ENCODE peak calls at places on chromosomes 3 and 15, in four cellular contexts. L is SK-N-SH, G is GM12892, T is GM12891. R is an unnamed sample.
A peak's percentile ranks its signal among the peaks of the same experiment; 100 is the strongest.

GRCh38 chr3:111811811-111812210 is 47.3 kb upstream of the PHLDB2 start:
- DNase-seq in L (no peak), G (no peak), T (no peak), R (no peak)

GRCh38 chr15:36365963-36366362 is 213.5 kb upstream of the CDIN1 start:
- DNase-seq in L (no peak), G (no peak), T (no peak), R (no peak)

GRCh38 chr15:61038910-61039309 is 190.2 kb downstream of the RORA start:
- DNase-seq in L (no peak), G (no peak), T (no peak), R (no peak)

GRCh38 chr3:114171677-114172076 is 7.2 kb downstream of the DRD3 start:
- DNase-seq in L (no peak), G (no peak), T (no peak), R (no peak)

GRCh38 chr15:30903497-30904187 is at the start of gene FAN1:
- DNase-seq in L (peak; percentile 94), G (peak; percentile 75), T (peak; percentile 72), R (peak; percentile 84)

GRCh38 chr3:8739757-8740508 is 6.3 kb downstream of the CAV3 start:
- DNase-seq in L (no peak), G (no peak), T (no peak), R (no peak)

GRCh38 chr15:34984884-34985630 is 3.0 kb downstream of the ZNF770 start:
- DNase-seq in L (no peak), G (no peak), T (no peak), R (no peak)

GRCh38 chr3:107068980-107069379 is 308.3 kb upstream of the CCDC54 start:
- DNase-seq in L (no peak), G (no peak), T (no peak), R (no peak)

GRCh38 chr3:62562596-62562995 is 189.2 kb upstream of the FEZF2 start:
- DNase-seq in L (no peak), G (no peak), T (no peak), R (no peak)

GRCh38 chr3:99842826-99843589 is 25.3 kb downstream of the CMSS1 start:
- DNase-seq in L (peak; percentile 37), G (no peak), T (no peak), R (no peak)

DNA sequence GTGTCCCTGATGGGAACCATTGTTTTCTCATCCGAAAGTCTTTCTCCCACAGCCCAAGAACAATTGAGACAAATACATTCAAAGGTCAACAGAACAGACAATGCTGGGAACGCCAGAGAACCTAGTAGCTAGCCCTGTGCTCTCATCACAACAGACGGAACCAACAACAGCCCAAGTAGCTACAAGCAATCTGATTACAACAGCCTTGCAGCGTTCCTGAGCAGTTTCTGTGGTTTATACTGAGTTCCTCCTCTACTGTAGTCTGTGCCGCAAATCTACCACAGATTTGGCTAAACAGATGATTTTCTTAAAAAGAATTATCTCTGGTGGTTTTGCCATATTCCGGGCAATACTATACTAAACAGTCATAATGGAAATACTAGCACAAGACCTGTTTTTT is 435.6 kb downstream of the MECOM start:
- DNase-seq in L (no peak), G (no peak), T (no peak), R (no peak)
- TF ChIP-seq TAF1 in L (no peak), G (no peak), T (no peak), R (no peak)

GRCh38 chr3:177435301-177435700 is 238.0 kb upstream of the TBL1XR1 start:
- DNase-seq in L (no peak), G (no peak), T (no peak), R (no peak)
- TF ChIP-seq TAF1 in L (no peak), G (no peak), T (no peak), R (no peak)

DNA sequence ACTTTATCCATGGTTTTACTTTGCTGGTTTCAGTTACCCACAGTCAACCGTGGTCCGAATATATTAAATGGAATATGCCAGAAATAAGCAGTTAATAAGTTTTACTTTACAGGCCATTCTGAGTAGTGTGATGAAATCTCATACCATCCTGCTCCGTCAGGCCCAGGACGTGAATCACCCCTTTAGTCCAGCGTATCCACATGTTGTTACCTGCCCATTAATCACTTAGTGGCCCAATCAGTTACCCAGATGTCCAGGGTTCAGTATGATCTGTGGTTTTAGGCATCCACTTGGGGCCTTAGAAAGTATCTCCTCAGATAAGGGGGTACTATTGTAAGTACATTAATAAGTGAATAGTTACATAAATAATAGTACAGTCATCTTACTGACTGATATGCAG is 88.0 kb downstream of the TTBK2 start:
- DNase-seq in L (no peak), G (no peak), T (no peak), R (no peak)
- TF ChIP-seq TAF1 in L (no peak), G (no peak), T (no peak), R (no peak)

GRCh38 chr15:46861796-46862195 is 855.5 kb upstream of the SEMA6D start:
- DNase-seq in L (no peak), G (no peak), T (no peak), R (no peak)
- TF ChIP-seq TAF1 in L (no peak), G (no peak), T (no peak), R (no peak)

DNA sequence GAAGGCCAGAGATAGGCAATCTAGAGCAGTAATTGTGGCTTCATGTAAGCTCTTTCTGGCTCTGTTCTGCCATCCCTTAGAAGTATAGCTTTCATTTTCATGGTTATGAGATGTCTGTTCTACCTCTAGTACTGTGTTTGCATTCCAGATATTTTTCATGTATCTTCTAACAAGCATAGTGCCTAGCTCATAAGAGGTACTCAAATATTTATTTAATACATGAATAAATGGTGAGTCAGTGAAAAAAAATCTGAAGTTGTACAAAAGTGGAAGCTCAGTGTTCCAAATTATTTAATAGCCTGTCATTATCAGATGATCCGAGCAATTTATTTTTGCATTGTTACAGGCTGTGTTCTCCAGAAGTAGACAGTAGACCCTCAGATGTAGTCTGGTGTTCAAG is 64.3 kb downstream of the OXSM start:
- DNase-seq in L (no peak), G (no peak), T (no peak), R (no peak)
- TF ChIP-seq TAF1 in L (no peak), G (no peak), T (no peak), R (no peak)

GRCh38 chr15:69740684-69741083 is 288.1 kb downstream of the RPLP1 start:
- DNase-seq in L (no peak), G (no peak), T (no peak), R (no peak)

GRCh38 chr15:69744421-69745162 is 292.0 kb downstream of the RPLP1 start:
- DNase-seq in L (no peak), G (no peak), T (no peak), R (no peak)

GRCh38 chr15:69747193-69747592 is 294.6 kb downstream of the RPLP1 start:
- DNase-seq in L (no peak), G (no peak), T (no peak), R (no peak)

GRCh38 chr15:69742361-69742760 is 289.7 kb downstream of the RPLP1 start:
- DNase-seq in L (no peak), G (no peak), T (no peak), R (no peak)

GRCh38 chr15:69743091-69743490 is 290.5 kb downstream of the RPLP1 start:
- DNase-seq in L (no peak), G (no peak), T (no peak), R (no peak)
- TF ChIP-seq TAF1 in L (no peak), G (no peak), T (no peak), R (no peak)

R was measured in H1.